ENCODE peak calls at places on chromosomes 1 and 21, in eight cellular contexts. G, J, Z, X, D, V, Y and L are unnamed samples.

GRCh38 chr1:165635329-165635728 is 4.3 kb downstream of the MGST3 start:
- DNase-seq in G (no peak), J (no peak), Z (peak), X (no peak), D (no peak), V (no peak), Y (no peak), L (no peak)

GRCh38 chr1:13697738-13698137 is 2.2 kb upstream of the PRDM2 start:
- DNase-seq in G (no peak), J (no peak), Z (no peak), X (no peak), D (no peak), V (no peak), Y (no peak), L (no peak)

GRCh38 chr1:24939040-24939439 is 9.0 kb upstream of the RUNX3 start:
- DNase-seq in G (no peak), J (no peak), Z (no peak), X (no peak), D (no peak), V (no peak), Y (no peak), L (no peak)

GRCh38 chr1:17393225-17393624 is 21.2 kb downstream of the PADI6 start:
- DNase-seq in G (no peak), J (no peak), Z (no peak), X (no peak), D (no peak), V (no peak), Y (no peak), L (no peak)

GRCh38 chr1:106435269-106435668 is 621.2 kb upstream of the PRMT6 start:
- DNase-seq in G (no peak), J (peak), Z (no peak), X (no peak), D (no peak), V (no peak), Y (no peak), L (no peak)

GRCh38 chr1:115098979-115099692 is 9.8 kb upstream of the TSPAN2 start:
- DNase-seq in G (peak), J (peak), Z (no peak), X (no peak), D (no peak), V (peak), Y (no peak), L (peak)

GRCh38 chr1:202154766-202155477 is 5.5 kb downstream of the PTPN7 start:
- DNase-seq in G (peak), J (peak), Z (peak), X (no peak), D (no peak), V (no peak), Y (no peak), L (peak)

GRCh38 chr1:156083800-156084790 is 1.8 kb upstream of the MEX3A start:
- DNase-seq in G (no peak), J (no peak), Z (no peak), X (no peak), D (no peak), V (no peak), Y (no peak), L (no peak)

GRCh38 chr1:116988248-116988647 is 13.3 kb upstream of the CD101 start:
- DNase-seq in G (peak), J (no peak), Z (no peak), X (peak), D (no peak), V (peak), Y (no peak), L (no peak)

GRCh38 chr1:6347641-6348487 is 45.7 kb downstream of the ACOT7 start:
- DNase-seq in G (no peak), J (no peak), Z (peak), X (no peak), D (no peak), V (peak), Y (no peak), L (no peak)

GRCh38 chr21:36999131-36999898 is 7.2 kb upstream of the RIPPLY3 start:
- DNase-seq in G (no peak), J (no peak), Z (no peak), X (no peak), D (no peak), V (no peak), Y (no peak), L (no peak)

GRCh38 chr1:156336242-156336641 is 1.9 kb downstream of the CCT3 start:
- DNase-seq in G (no peak), J (no peak), Z (no peak), X (no peak), D (no peak), V (no peak), Y (no peak), L (no peak)

GRCh38 chr1:235953801-235954200 is 87.1 kb upstream of the LYST start:
- DNase-seq in G (peak), J (peak), Z (peak), X (no peak), D (no peak), V (peak), Y (no peak), L (no peak)

GRCh38 chr1:11560061-11560460 is 81.1 kb downstream of the DISP3 start:
- DNase-seq in G (no peak), J (no peak), Z (no peak), X (no peak), D (no peak), V (no peak), Y (no peak), L (no peak)

GRCh38 chr1:2019571-2020309 is 595 bp downstream of the GABRD start:
- DNase-seq in G (no peak), J (no peak), Z (peak), X (no peak), D (no peak), V (no peak), Y (no peak), L (no peak)

GRCh38 chr1:164672610-164673009 is 113.6 kb downstream of the PBX1 start:
- DNase-seq in G (no peak), J (no peak), Z (no peak), X (no peak), D (no peak), V (no peak), Y (no peak), L (no peak)

GRCh38 chr21:38147391-38147790 is 109.4 kb upstream of the KCNJ15 start:
- DNase-seq in G (no peak), J (no peak), Z (no peak), X (no peak), D (no peak), V (no peak), Y (no peak), L (no peak)

GRCh38 chr1:214983126-214983869 is 99.2 kb upstream of the KCNK2 start:
- DNase-seq in G (peak), J (no peak), Z (peak), X (no peak), D (no peak), V (peak), Y (no peak), L (no peak)

GRCh38 chr1:110155878-110156522 is 5.7 kb downstream of the SLC6A17 start:
- DNase-seq in G (peak), J (no peak), Z (peak), X (peak), D (no peak), V (peak), Y (no peak), L (peak)

GRCh38 chr1:204337047-204337446 is 22.7 kb downstream of the PLEKHA6 start:
- DNase-seq in G (no peak), J (no peak), Z (no peak), X (no peak), D (no peak), V (no peak), Y (no peak), L (no peak)
- H3K4me3 ChIP-seq in G (no peak), J (no peak), Z (peak), X (no peak), D (no peak), V (no peak), Y (no peak), L (no peak)

GRCh38 chr1:32239335-32239734 is 7.7 kb upstream of the FAM167B start:
- DNase-seq in G (no peak), J (no peak), Z (no peak), X (no peak), D (no peak), V (no peak), Y (no peak), L (no peak)
- H3K4me3 ChIP-seq in G (no peak), J (no peak), Z (no peak), X (peak), D (no peak), V (no peak), Y (no peak), L (peak)

GRCh38 chr21:46537026-46537425 is 67.9 kb downstream of the S100B start:
- DNase-seq in G (no peak), J (no peak), Z (no peak), X (no peak), D (no peak), V (no peak), Y (no peak), L (no peak)

GRCh38 chr21:46527801-46528200 is 69.1 kb downstream of the DIP2A start:
- DNase-seq in G (no peak), J (no peak), Z (no peak), X (no peak), D (no peak), V (no peak), Y (no peak), L (no peak)

GRCh38 chr21:46532080-46532479 is 72.8 kb downstream of the S100B start:
- DNase-seq in G (no peak), J (no peak), Z (no peak), X (no peak), D (no peak), V (no peak), Y (no peak), L (no peak)
- H3K4me3 ChIP-seq in G (no peak), J (no peak), Z (no peak), X (no peak), D (no peak), V (no peak), Y (no peak), L (no peak)

GRCh38 chr1:158040323-158040722 is 46.9 kb downstream of the KIRREL1 start:
- DNase-seq in G (no peak), J (no peak), Z (no peak), X (no peak), D (no peak), V (no peak), Y (no peak), L (no peak)
- H3K4me3 ChIP-seq in G (no peak), J (no peak), Z (no peak), X (no peak), D (no peak), V (no peak), Y (no peak), L (no peak)

GRCh38 chr21:24852610-24853195 is 754.6 kb downstream of the MRPL39 start:
- DNase-seq in G (no peak), J (no peak), Z (no peak), X (no peak), D (no peak), V (no peak), Y (no peak), L (no peak)

GRCh38 chr21:24861471-24861870 is 745.8 kb downstream of the MRPL39 start:
- DNase-seq in G (no peak), J (no peak), Z (no peak), X (no peak), D (no peak), V (no peak), Y (no peak), L (no peak)

GRCh38 chr21:24856326-24856725 is 751.0 kb downstream of the MRPL39 start:
- DNase-seq in G (no peak), J (no peak), Z (no peak), X (no peak), D (no peak), V (no peak), Y (no peak), L (no peak)
- H3K4me3 ChIP-seq in G (no peak), J (no peak), Z (no peak), X (no peak), D (no peak), V (no peak), Y (no peak), L (no peak)

GRCh38 chr1:243227596-243227995 is 27.5 kb downstream of the CEP170 start:
- DNase-seq in G (no peak), J (no peak), Z (no peak), X (no peak), D (no peak), V (no peak), Y (no peak), L (no peak)

GRCh38 chr1:243229526-243229925 is 25.6 kb downstream of the CEP170 start:
- DNase-seq in G (no peak), J (no peak), Z (no peak), X (no peak), D (no peak), V (no peak), Y (no peak), L (no peak)

GRCh38 chr1:243234978-243235657 is 20.0 kb downstream of the CEP170 start:
- DNase-seq in G (no peak), J (no peak), Z (peak), X (no peak), D (no peak), V (no peak), Y (no peak), L (no peak)

GRCh38 chr1:243233908-243234307 is 21.2 kb downstream of the CEP170 start:
- DNase-seq in G (no peak), J (no peak), Z (peak), X (no peak), D (no peak), V (no peak), Y (no peak), L (no peak)

GRCh38 chr1:243230914-243231313 is 24.2 kb downstream of the CEP170 start:
- DNase-seq in G (peak), J (peak), Z (peak), X (no peak), D (no peak), V (peak), Y (no peak), L (no peak)
- H3K4me3 ChIP-seq in G (no peak), J (no peak), Z (no peak), X (no peak), D (no peak), V (no peak), Y (no peak), L (no peak)

GRCh38 chr1:229199892-229200291 is 71.0 kb upstream of the RAB4A start:
- DNase-seq in G (no peak), J (peak), Z (no peak), X (no peak), D (no peak), V (no peak), Y (no peak), L (peak)
- H3K4me3 ChIP-seq in G (no peak), J (peak), Z (peak), X (peak), D (no peak), V (no peak), Y (no peak), L (peak)

DNA sequence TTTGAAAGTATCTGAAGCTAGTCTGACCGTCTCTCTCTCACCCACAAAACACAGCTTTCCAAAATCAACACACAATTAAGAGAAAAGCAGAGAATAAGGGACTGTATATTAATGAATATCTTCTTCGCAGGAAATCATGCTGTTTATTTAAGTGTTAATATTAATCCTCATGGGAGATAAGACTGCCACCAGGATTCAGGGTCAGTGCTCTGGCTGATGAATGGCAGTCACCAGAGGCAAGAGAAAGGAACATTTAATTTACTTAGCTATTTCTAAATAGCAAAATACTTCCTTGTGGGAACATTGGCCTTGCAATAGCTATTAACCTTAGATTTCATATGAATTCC is 2.2 kb downstream of the SCYL3 start:
- DNase-seq in G (no peak), J (no peak), Z (no peak), X (no peak), D (no peak), V (no peak), Y (no peak), L (no peak)
- H3K4me3 ChIP-seq in G (no peak), J (peak), Z (peak), X (no peak), D (peak), V (no peak), Y (no peak), L (peak)

GRCh38 chr1:41368801-41369200 is 7.6 kb downstream of the FOXO6 start:
- DNase-seq in G (no peak), J (no peak), Z (no peak), X (no peak), D (no peak), V (no peak), Y (no peak), L (no peak)
- H3K4me3 ChIP-seq in G (no peak), J (no peak), Z (no peak), X (no peak), D (no peak), V (no peak), Y (no peak), L (no peak)